ENCODE peak calls at places on chromosome 15, in four cellular contexts. S, C, H and E are unnamed samples.

GRCh38 chr15:27183182-27183581 is 212.2 kb downstream of the GABRG3 start:
- DNase-seq in S (no peak), C (no peak), H (peak), E (no peak)

GRCh38 chr15:92197761-92198160 is 195.9 kb upstream of the ST8SIA2 start:
- DNase-seq in S (no peak), C (no peak), H (no peak), E (no peak)

GRCh38 chr15:95291878-95292472 is 1038.5 kb upstream of the NR2F2 start:
- DNase-seq in S (peak), C (peak), H (peak), E (peak)

GRCh38 chr15:101276501-101277037 is 716 bp downstream of the SELENOS start:
- DNase-seq in S (peak), C (no peak), H (peak), E (peak)

GRCh38 chr15:91886878-91887277 is 33.4 kb downstream of the SLCO3A1 start:
- DNase-seq in S (no peak), C (no peak), H (no peak), E (no peak)

GRCh38 chr15:28909958-28910500 is 24.3 kb downstream of the APBA2 start:
- DNase-seq in S (no peak), C (no peak), H (no peak), E (no peak)

GRCh38 chr15:74612677-74613076 is 3.0 kb upstream of the CLK3 start:
- DNase-seq in S (no peak), C (no peak), H (no peak), E (no peak)

GRCh38 chr15:100858294-100858693 is 21.3 kb upstream of the ALDH1A3 start:
- DNase-seq in S (no peak), C (no peak), H (no peak), E (no peak)

GRCh38 chr15:54816406-54816805 is 380.3 kb downstream of the RSL24D1 start:
- DNase-seq in S (no peak), C (no peak), H (no peak), E (no peak)

GRCh38 chr15:42494998-42495360 is 455 bp upstream of the SNAP23 start:
- DNase-seq in S (peak), C (peak), H (peak), E (no peak)

GRCh38 chr15:29656636-29657475 is 165.4 kb downstream of the TJP1 start:
- DNase-seq in S (peak), C (no peak), H (no peak), E (no peak)

GRCh38 chr15:95760508-95760907 is 570.0 kb upstream of the NR2F2 start:
- DNase-seq in S (peak), C (peak), H (no peak), E (no peak)

GRCh38 chr15:29784413-29784812 is 37.9 kb downstream of the TJP1 start:
- DNase-seq in S (no peak), C (no peak), H (no peak), E (no peak)

GRCh38 chr15:69308949-69309348 is 10.2 kb downstream of the PAQR5 start:
- DNase-seq in S (no peak), C (no peak), H (no peak), E (no peak)

GRCh38 chr15:90336705-90337141 is 15.4 kb upstream of the ZNF774 start:
- DNase-seq in S (no peak), C (no peak), H (no peak), E (no peak)

GRCh38 chr15:47506543-47507090 is 210.7 kb upstream of the SEMA6D start:
- DNase-seq in S (no peak), C (no peak), H (no peak), E (no peak)

GRCh38 chr15:41944313-41944940 is 27.9 kb downstream of the EHD4 start:
- DNase-seq in S (no peak), C (peak), H (no peak), E (no peak)

GRCh38 chr15:95636107-95636506 is 694.4 kb upstream of the NR2F2 start:
- DNase-seq in S (no peak), C (no peak), H (no peak), E (no peak)

GRCh38 chr15:56208641-56209155 is 35.0 kb downstream of the RFX7 start:
- DNase-seq in S (no peak), C (no peak), H (no peak), E (no peak)

GRCh38 chr15:94196536-94196935 is 34.8 kb upstream of the MCTP2 start:
- DNase-seq in S (no peak), C (no peak), H (no peak), E (no peak)

GRCh38 chr15:26773485-26773877 is 615 bp upstream of the GABRB3 start:
- DNase-seq in S (no peak), C (no peak), H (peak), E (peak)

GRCh38 chr15:99504823-99505551 is 60.8 kb upstream of the MEF2A start:
- DNase-seq in S (no peak), C (peak), H (no peak), E (no peak)

GRCh38 chr15:74793135-74794028 is 11.5 kb downstream of the CSK start:
- DNase-seq in S (no peak), C (no peak), H (no peak), E (no peak)

GRCh38 chr15:74127255-74127953 is 3.0 kb upstream of the ISLR2 start:
- DNase-seq in S (peak), C (peak), H (peak), E (peak)

GRCh38 chr15:56883088-56883487 is 35.4 kb upstream of the TCF12 start:
- DNase-seq in S (peak), C (no peak), H (no peak), E (no peak)

GRCh38 chr15:31276596-31277298 is 49.9 kb upstream of the KLF13 start:
- DNase-seq in S (no peak), C (no peak), H (peak), E (no peak)

GRCh38 chr15:87582169-87582568 is 674.4 kb downstream of the NTRK3 start:
- DNase-seq in S (no peak), C (no peak), H (no peak), E (no peak)

GRCh38 chr15:38229700-38230099 is 22.9 kb upstream of the SPRED1 start:
- DNase-seq in S (no peak), C (no peak), H (no peak), E (no peak)

GRCh38 chr15:29039466-29040366 is 153.9 kb downstream of the APBA2 start:
- DNase-seq in S (no peak), C (no peak), H (no peak), E (no peak)

GRCh38 chr15:74174216-74174965 is 881 bp downstream of the ISLR start:
- DNase-seq in S (no peak), C (no peak), H (peak), E (no peak)

GRCh38 chr15:98735895-98736617 is 87.7 kb downstream of the IGF1R start:
- DNase-seq in S (no peak), C (no peak), H (peak), E (no peak)

GRCh38 chr15:67857220-67857619 is 17.4 kb upstream of the RNU6-1 start:
- DNase-seq in S (no peak), C (no peak), H (no peak), E (no peak)

GRCh38 chr15:71282086-71282485 is 166.8 kb downstream of the THSD4 start:
- DNase-seq in S (no peak), C (no peak), H (no peak), E (no peak)
- TF ChIP-seq FOXM1 in S (no peak), C (no peak), H (no peak), E (no peak)

GRCh38 chr15:60390931-60391501 is 6.8 kb downstream of the ANXA2 start:
- DNase-seq in S (peak), C (peak), H (no peak), E (no peak)

GRCh38 chr15:60392601-60392985 is 5.2 kb downstream of the ANXA2 start:
- DNase-seq in S (peak), C (peak), H (no peak), E (no peak)

GRCh38 chr15:60389261-60390077 is 8.3 kb downstream of the ANXA2 start:
- DNase-seq in S (no peak), C (no peak), H (no peak), E (no peak)

GRCh38 chr15:60391722-60392340 is 6.0 kb downstream of the ANXA2 start:
- DNase-seq in S (no peak), C (no peak), H (no peak), E (no peak)

GRCh38 chr15:60390231-60390630 is 7.6 kb downstream of the ANXA2 start:
- DNase-seq in S (no peak), C (no peak), H (no peak), E (no peak)
- TF ChIP-seq FOXM1 in S (no peak), C (no peak), H (no peak), E (no peak)

DNA sequence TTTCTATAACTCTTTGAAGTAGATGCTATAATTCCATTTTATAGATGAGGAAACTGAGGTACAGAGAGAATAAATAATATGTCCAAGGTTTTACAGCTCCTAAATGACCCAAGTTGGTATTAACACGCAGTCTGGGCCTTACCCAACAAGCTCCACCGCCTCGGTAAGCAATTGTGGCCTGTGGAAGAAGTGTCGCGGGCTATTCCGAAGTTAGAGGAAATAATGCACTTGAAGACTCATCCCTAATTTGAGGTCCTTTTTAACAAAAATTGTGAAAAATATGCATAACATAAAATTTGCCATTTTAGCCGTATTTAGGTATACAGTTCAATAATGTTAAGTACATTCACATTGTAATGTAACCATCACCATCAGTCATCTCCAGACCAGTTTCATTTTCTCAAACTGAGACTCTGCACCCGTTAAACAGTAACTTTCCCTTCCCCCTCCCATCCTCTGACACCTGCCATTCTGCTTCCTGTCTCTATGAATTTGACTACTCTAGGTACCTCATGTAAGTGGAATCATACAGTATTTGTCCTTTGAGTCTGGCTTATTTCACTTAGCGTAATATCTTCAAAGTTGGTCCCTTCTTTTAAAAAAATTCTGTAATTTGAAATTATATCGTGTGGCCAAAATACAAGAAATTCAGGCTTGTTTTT is 18.2 kb downstream of the IDH3A start:
- DNase-seq in S (no peak), C (no peak), H (no peak), E (no peak)
- TF ChIP-seq FOXM1 in S (no peak), C (no peak), H (no peak), E (no peak)

DNA sequence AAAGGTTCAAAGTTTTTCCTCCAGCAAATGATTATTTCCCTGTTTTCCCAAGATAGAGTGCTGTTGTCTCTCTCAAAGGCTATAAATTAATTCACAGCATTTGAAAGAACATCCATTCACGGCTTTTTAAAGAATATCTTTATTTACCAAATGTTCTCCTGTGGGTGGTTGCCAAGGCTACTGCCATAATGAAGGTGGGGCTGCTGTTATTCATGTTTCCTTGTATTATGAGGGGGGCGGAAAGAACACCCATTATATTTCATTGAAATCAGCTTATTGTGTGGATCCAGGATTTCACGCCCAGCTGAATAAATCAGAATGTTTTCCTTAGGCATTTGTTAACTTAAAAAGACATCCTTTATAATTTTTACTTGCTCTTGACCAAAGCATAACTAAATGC is 10.1 kb downstream of the SRP14 start:
- DNase-seq in S (no peak), C (no peak), H (no peak), E (no peak)
- TF ChIP-seq FOXM1 in S (no peak), C (no peak), H (no peak), E (no peak)

DNA sequence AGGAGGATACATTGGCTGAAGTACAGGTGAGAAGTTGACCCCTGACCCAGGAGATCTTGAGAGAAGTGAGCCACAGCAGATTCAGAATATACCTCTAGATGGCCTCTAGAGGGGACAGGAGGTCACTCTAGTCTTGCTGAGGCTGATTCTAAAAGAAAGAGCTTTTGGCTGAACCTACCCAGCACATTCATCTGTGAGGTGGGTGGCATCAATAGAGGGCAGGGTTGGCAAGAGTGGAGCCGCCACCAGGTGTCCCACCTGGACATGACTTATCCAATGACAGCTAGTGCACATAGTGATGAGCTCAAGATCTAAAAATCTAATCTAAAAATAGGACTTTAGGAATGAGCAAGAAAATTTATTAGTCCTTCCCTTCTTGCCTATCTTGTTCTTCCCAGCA is 51.6 kb downstream of the CYP19A1 start:
- DNase-seq in S (no peak), C (peak), H (no peak), E (no peak)
- TF ChIP-seq FOXM1 in S (no peak), C (no peak), H (no peak), E (no peak)

GRCh38 chr15:36370735-36371115 is 208.7 kb upstream of the CDIN1 start:
- DNase-seq in S (no peak), C (peak), H (no peak), E (no peak)
- TF ChIP-seq FOXM1 in S (no peak), C (no peak), H (peak), E (no peak)

GRCh38 chr15:62994975-62995730 is 47.4 kb upstream of the TPM1 start:
- DNase-seq in S (no peak), C (no peak), H (no peak), E (no peak)
- TF ChIP-seq FOXM1 in S (no peak), C (no peak), H (no peak), E (no peak)

GRCh38 chr15:33461671-33462070 is 150.9 kb downstream of the RYR3 start:
- DNase-seq in S (no peak), C (no peak), H (no peak), E (no peak)
- TF ChIP-seq FOXM1 in S (no peak), C (no peak), H (no peak), E (no peak)

DNA sequence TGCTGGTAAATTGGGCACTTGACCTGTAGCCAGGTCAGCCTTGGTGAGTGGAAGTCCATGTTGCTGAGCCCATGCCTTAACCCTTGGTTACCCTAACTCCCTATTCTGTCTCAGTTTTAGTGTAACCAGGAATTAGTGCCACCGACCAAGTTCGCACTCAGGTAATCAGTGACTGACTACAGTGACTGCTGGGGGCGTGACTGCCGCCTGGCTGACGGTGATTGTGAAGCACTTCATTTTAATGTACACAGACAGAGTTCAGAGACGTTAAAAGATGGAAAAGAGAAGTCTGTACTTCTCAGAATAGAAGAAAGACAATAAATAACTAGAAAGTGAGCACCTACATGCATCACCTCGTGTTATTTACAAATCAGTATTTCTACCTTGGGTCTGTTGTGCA is 17.3 kb downstream of the CFAP161 start:
- DNase-seq in S (peak), C (no peak), H (no peak), E (no peak)
- TF ChIP-seq FOXM1 in S (no peak), C (no peak), H (no peak), E (no peak)

GRCh38 chr15:85751731-85752421 is 42.8 kb downstream of the KLHL25 start:
- DNase-seq in S (no peak), C (no peak), H (no peak), E (no peak)
- TF ChIP-seq FOXM1 in S (no peak), C (no peak), H (no peak), E (no peak)